ENCODE peak calls at places on chromosomes 13 and 19, in nine cellular contexts. C, N, H, T, Q, S, M, L and E are unnamed samples.

GRCh38 chr13:65856464-65856863 is 1373.7 kb downstream of the PCDH9 start:
- DNase-seq in S (no peak), M (peak), N (no peak), Q (no peak), H (peak), C (no peak), T (peak), L (no peak), E (no peak)

GRCh38 chr13:83879431-83880171 is 2.7 kb downstream of the SLITRK1 start:
- DNase-seq in N (no peak), M (no peak), L (no peak), H (no peak), S (no peak), T (peak), C (no peak), Q (no peak), E (no peak)

GRCh38 chr19:6734096-6734696 is 3.2 kb downstream of the GPR108 start:
- DNase-seq in S (peak), C (no peak), M (no peak), L (no peak), T (no peak), Q (no peak), H (no peak), N (no peak), E (no peak)

GRCh38 chr19:18883530-18884304 is 12.2 kb downstream of the CERS1 start:
- DNase-seq in Q (no peak), H (no peak), T (no peak), M (no peak), C (no peak), N (no peak), L (no peak), S (no peak), E (no peak)

GRCh38 chr13:35684432-35684831 is 207.9 kb upstream of the MAB21L1 start:
- DNase-seq in N (no peak), M (no peak), Q (no peak), C (no peak), H (no peak), S (no peak), L (no peak), T (no peak), E (no peak)

GRCh38 chr13:36709136-36709895 is 35.5 kb downstream of the SERTM1 start:
- DNase-seq in L (no peak), T (peak), C (no peak), H (no peak), Q (no peak), M (peak), S (no peak), N (no peak), E (no peak)

GRCh38 chr19:7852851-7853759 is 21.1 kb downstream of the PRR36 start:
- DNase-seq in C (no peak), M (peak), Q (peak), H (no peak), L (no peak), T (peak), S (peak), N (peak), E (peak)

GRCh38 chr19:2494084-2494446 is 18.1 kb downstream of the GADD45B start:
- DNase-seq in T (peak), H (no peak), L (no peak), S (no peak), C (no peak), Q (no peak), M (peak), N (peak), E (no peak)

GRCh38 chr19:39342647-39343305 is 555 bp downstream of the SAMD4B start:
- DNase-seq in H (no peak), M (no peak), N (no peak), C (no peak), S (peak), Q (no peak), L (no peak), T (no peak), E (no peak)

GRCh38 chr13:50149143-50149703 is 134.0 kb downstream of the KCNRG start:
- DNase-seq in H (no peak), M (no peak), Q (no peak), L (no peak), C (no peak), N (no peak), S (no peak), T (no peak), E (no peak)

GRCh38 chr19:29409121-29409862 is 116.5 kb upstream of the VSTM2B start:
- DNase-seq in H (no peak), L (no peak), N (no peak), C (no peak), M (no peak), S (no peak), Q (no peak), T (no peak), E (no peak)

GRCh38 chr13:108342369-108343289 is 73.1 kb downstream of the TNFSF13B start:
- DNase-seq in C (no peak), T (peak), S (no peak), H (peak), M (peak), L (no peak), N (peak), Q (no peak), E (no peak)

GRCh38 chr13:27927444-27928352 is 7.9 kb downstream of the PDX1 start:
- DNase-seq in C (no peak), T (no peak), S (no peak), N (no peak), L (no peak), M (no peak), Q (no peak), H (no peak), E (no peak)

GRCh38 chr19:768424-768823 is 17.5 kb downstream of the MISP start:
- DNase-seq in M (peak), Q (no peak), T (peak), H (peak), C (peak), N (no peak), S (no peak), L (no peak), E (no peak)

GRCh38 chr19:58475714-58476497 is at the start of gene ZNF446:
- DNase-seq in M (peak), N (peak), T (peak), H (peak), S (peak), L (peak), Q (peak), C (peak), E (peak)
- TF ChIP-seq CTCF in M (no peak), N (no peak), T (no peak), H (no peak), S (no peak), L (no peak), Q (no peak), C (no peak), E (no peak)

DNA sequence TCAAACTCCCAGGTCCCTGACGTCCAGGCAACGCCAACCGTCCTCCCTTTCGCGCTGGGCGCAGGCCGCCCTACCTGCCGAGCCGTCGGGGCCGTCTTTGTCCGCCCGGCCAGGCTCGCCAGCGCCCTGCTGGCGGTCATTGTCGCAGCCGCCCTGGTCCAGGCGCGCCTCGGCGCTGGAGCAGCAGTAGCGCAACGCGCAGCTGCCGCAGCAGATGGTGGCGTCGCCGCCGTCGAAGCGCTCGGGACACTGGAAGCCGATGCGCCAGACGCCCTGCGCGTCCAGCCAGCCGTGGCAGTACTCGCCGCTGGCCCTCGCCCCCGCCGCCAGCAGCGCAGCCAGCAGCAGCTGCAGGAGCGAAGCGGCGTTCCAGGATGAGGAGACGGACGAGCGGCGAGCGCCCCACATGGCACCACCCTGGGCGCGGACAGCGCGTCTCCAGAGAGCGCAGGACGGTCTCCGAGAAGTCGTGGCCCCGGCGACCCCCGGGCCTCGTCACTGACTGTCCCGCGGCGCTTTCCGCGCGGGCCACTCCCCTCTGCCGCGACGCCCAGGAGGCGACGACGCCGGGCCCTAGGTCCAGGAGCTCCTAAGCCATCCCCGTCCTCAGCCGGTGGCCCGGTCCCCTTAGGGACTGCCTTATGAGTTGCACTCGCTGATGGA is 1.1 kb downstream of the SHISA2 start:
- DNase-seq in T (peak), N (no peak), C (no peak), L (no peak), M (peak), S (peak), Q (peak), H (no peak), E (peak)
- TF ChIP-seq CTCF in T (no peak), N (no peak), C (no peak), L (no peak), M (no peak), S (no peak), Q (no peak), H (no peak), E (no peak)

GRCh38 chr19:4386038-4386782 is 14.1 kb downstream of the SH3GL1 start:
- DNase-seq in T (no peak), N (no peak), Q (no peak), L (no peak), H (no peak), M (peak), C (no peak), S (no peak), E (no peak)
- TF ChIP-seq CTCF in T (peak), N (no peak), Q (no peak), L (no peak), H (peak), M (peak), C (no peak), S (no peak), E (no peak)

GRCh38 chr13:30934381-30934780 is 1.9 kb downstream of the TEX26 start:
- DNase-seq in N (peak), M (no peak), H (no peak), Q (no peak), S (no peak), L (no peak), T (no peak), C (no peak), E (no peak)

GRCh38 chr13:30934803-30935202 is 2.3 kb downstream of the TEX26 start:
- DNase-seq in S (no peak), N (no peak), Q (no peak), M (no peak), H (no peak), L (no peak), C (no peak), T (no peak), E (no peak)

GRCh38 chr13:30933334-30933681 is 852 bp downstream of the TEX26 start:
- DNase-seq in L (no peak), M (no peak), C (no peak), Q (no peak), S (no peak), H (no peak), T (no peak), N (no peak), E (no peak)

GRCh38 chr13:30928971-30929370 is 3.5 kb upstream of the TEX26 start:
- DNase-seq in M (no peak), N (no peak), C (no peak), H (no peak), L (no peak), S (no peak), Q (no peak), T (no peak), E (no peak)

DNA sequence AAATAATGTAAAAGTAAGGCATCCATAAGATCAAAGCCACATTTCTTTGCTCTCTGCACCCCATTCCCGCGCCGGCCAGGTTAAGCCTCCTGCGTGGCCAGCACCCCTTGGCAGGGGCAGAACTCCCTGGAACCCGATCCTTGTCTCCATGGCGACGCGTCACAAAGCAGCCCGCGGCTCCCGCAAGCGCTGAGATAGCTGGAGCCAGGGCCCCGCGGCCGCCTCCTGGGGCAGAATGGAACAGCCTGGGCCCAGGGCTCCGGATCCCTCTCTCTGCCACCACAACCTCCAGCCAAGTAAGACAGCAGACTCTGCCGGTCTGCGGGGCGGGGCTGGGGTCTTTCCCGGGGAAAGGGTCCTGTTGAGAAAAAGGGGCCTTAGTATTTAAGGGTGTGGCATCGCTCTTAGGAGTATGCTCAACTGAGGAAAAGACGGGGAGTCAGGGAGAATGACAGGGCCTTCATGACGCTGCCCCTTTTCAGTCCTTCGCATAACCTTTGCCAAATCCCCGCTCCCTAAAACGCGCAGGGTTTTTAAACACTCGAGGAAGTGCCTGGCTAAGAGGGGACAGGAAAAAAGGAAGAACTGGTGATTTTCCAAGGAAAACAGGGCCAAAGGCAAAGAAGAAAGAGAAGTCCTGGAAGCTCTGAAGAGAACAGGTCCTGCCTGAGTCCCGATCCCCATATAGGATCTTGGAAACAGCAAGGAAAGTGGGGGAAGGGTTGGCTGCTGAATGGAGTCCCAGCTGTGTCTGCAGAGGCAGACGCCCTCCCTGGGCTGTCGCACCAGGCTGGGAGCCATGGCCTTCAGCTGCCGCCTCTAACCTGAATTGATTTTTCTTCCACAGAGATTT is at the start of gene TEX26:
- DNase-seq in T (peak), L (no peak), S (no peak), M (peak), H (no peak), Q (no peak), N (no peak), C (no peak), E (peak)
- TF ChIP-seq CTCF in T (no peak), L (no peak), S (no peak), M (peak), H (peak), Q (no peak), N (no peak), C (no peak), E (peak)

DNA sequence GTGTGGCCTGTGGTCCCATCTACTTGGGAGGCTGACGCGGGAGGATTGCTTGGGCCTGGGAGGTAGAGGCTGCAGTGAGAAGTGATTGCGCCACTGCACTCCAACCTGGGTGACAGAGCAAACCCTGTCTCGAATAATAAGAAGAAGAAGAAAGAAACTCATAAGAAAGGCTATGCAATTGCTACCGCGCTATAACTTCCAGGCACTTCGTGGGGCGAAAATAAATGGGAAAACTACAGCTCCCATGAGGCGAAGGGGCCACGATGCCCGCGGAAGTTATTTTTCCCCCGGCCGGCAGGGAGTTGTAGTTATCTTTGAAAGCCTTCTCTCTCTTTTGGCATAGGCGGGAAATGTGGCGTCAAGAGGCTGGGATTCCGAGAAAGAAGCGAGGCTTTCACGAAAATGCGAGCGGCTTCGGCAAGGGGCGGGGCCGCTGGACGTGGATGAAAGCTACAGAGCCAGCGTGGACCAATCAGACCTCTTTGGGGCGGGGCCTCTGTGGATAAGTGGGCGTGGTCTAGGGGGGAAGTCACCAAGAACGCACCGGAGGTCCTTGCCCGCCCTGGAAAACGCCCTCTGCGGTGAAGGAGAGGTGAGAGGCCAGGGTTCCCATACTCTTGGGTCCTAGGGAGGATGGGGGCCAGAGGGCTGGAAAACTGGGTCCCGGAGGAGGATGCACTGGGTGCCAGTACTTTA is at the start of gene NUCB1:
- DNase-seq in T (peak), C (peak), S (peak), N (peak), M (peak), L (peak), Q (peak), H (peak), E (peak)
- TF ChIP-seq CTCF in T (peak), C (peak), S (peak), N (no peak), M (peak), L (no peak), Q (peak), H (peak), E (no peak)

GRCh38 chr19:4123615-4124568 is at the start of gene MAP2K2:
- DNase-seq in Q (peak), C (peak), S (peak), T (peak), N (peak), L (peak), M (peak), H (peak), E (peak)
- TF ChIP-seq CTCF in Q (no peak), C (no peak), S (no peak), T (no peak), N (no peak), L (no peak), M (no peak), H (no peak), E (no peak)

DNA sequence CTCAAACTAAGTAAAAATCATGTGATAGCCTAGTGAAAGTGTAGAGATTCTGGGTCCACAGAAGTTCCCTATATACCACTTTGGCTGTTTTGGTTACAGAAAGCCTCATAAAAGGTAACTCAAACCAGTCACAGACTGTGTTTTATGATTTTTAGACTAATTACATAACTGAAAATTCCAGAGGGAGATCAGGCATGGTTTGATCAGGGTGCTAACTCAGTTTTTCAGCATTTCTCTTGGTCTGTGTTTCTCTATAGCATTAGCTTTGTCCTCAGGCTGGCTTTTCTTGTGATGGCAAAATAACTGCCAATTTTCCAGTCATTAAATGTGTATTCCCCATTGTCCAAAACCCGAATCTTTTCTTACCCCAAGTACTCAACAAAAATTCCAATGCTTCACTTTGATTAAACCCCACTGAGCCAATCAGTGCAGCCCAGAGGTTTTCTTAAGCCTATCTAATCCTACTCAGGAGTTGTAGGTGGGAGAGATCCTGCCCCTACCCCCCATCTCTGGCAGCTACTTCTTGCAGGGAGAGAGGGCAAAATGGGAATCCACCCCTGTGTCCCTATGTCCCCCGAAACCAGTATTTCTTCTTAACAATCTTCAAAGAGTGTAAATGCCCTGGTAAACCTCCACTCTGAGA is 8.6 kb upstream of the FXYD3 start:
- DNase-seq in M (no peak), H (no peak), Q (no peak), C (no peak), T (no peak), L (no peak), S (no peak), N (no peak), E (no peak)
- TF ChIP-seq CTCF in M (no peak), H (no peak), Q (no peak), C (no peak), T (no peak), L (no peak), S (no peak), N (no peak), E (no peak)